ENCODE peak calls at places on chromosome 5, in six cellular contexts. One of them, this sample, is unnamed.

GRCh38 chr5:128965638-128966302 is 482 bp downstream of the SLC27A6 start:
- DNase-seq in type B pancreatic cell: no peak
- DNase-seq in left ventricle myocardium inferior: no peak
- DNase-seq in Jurkat, Clone E6-1: no peak
- DNase-seq in EH: no peak
- DNase-seq in NCI-H1930: no peak
- DNase-seq in this sample: no peak

GRCh38 chr5:56206126-56206525 is 27.0 kb downstream of the ANKRD55 start:
- DNase-seq in NCI-H1930: no peak
- DNase-seq in EH: peak
- DNase-seq in type B pancreatic cell: no peak
- DNase-seq in left ventricle myocardium inferior: no peak
- DNase-seq in Jurkat, Clone E6-1: no peak
- DNase-seq in this sample: no peak

GRCh38 chr5:67267522-67268232 is 71.1 kb upstream of the CD180 start:
- DNase-seq in NCI-H1930: no peak
- DNase-seq in Jurkat, Clone E6-1: no peak
- DNase-seq in EH: no peak
- DNase-seq in type B pancreatic cell: no peak
- DNase-seq in left ventricle myocardium inferior: peak
- DNase-seq in this sample: no peak

GRCh38 chr5:141149812-141150211 is at the start of gene PCDHB6:
- DNase-seq in left ventricle myocardium inferior: no peak
- DNase-seq in EH: peak
- DNase-seq in NCI-H1930: no peak
- DNase-seq in type B pancreatic cell: no peak
- DNase-seq in Jurkat, Clone E6-1: no peak
- DNase-seq in this sample: no peak

GRCh38 chr5:114266374-114266773 is 95.5 kb upstream of the KCNN2 start:
- DNase-seq in type B pancreatic cell: no peak
- DNase-seq in left ventricle myocardium inferior: no peak
- DNase-seq in NCI-H1930: no peak
- DNase-seq in Jurkat, Clone E6-1: no peak
- DNase-seq in EH: peak
- DNase-seq in this sample: no peak

GRCh38 chr5:116046823-116047222 is 14.6 kb downstream of the ARL14EPL start:
- DNase-seq in type B pancreatic cell: no peak
- DNase-seq in Jurkat, Clone E6-1: no peak
- DNase-seq in NCI-H1930: no peak
- DNase-seq in EH: no peak
- DNase-seq in left ventricle myocardium inferior: no peak
- DNase-seq in this sample: no peak

GRCh38 chr5:29263836-29264235 is 1929.7 kb upstream of the CDH6 start:
- DNase-seq in type B pancreatic cell: no peak
- DNase-seq in left ventricle myocardium inferior: no peak
- DNase-seq in NCI-H1930: no peak
- DNase-seq in Jurkat, Clone E6-1: no peak
- DNase-seq in EH: no peak
- DNase-seq in this sample: no peak

GRCh38 chr5:81428446-81428845 is 34.5 kb upstream of the ACOT12 start:
- DNase-seq in type B pancreatic cell: no peak
- DNase-seq in NCI-H1930: no peak
- DNase-seq in EH: peak
- DNase-seq in left ventricle myocardium inferior: no peak
- DNase-seq in Jurkat, Clone E6-1: no peak
- DNase-seq in this sample: no peak

GRCh38 chr5:103849934-103850333 is 287.3 kb upstream of the NUDT12 start:
- DNase-seq in NCI-H1930: no peak
- DNase-seq in left ventricle myocardium inferior: no peak
- DNase-seq in EH: peak
- DNase-seq in type B pancreatic cell: no peak
- DNase-seq in Jurkat, Clone E6-1: no peak
- DNase-seq in this sample: no peak

GRCh38 chr5:173736923-173737412 is 120.5 kb upstream of the BOD1 start:
- DNase-seq in type B pancreatic cell: no peak
- DNase-seq in NCI-H1930: no peak
- DNase-seq in Jurkat, Clone E6-1: no peak
- DNase-seq in left ventricle myocardium inferior: no peak
- DNase-seq in EH: no peak
- DNase-seq in this sample: no peak

GRCh38 chr5:179438461-179438860 is 93.2 kb upstream of the ADAMTS2 start:
- DNase-seq in NCI-H1930: no peak
- DNase-seq in left ventricle myocardium inferior: no peak
- DNase-seq in Jurkat, Clone E6-1: no peak
- DNase-seq in type B pancreatic cell: no peak
- DNase-seq in EH: no peak
- DNase-seq in this sample: no peak

GRCh38 chr5:134113908-134114875 is at the start of gene TCF7:
- DNase-seq in EH: peak
- DNase-seq in type B pancreatic cell: peak
- DNase-seq in Jurkat, Clone E6-1: peak
- DNase-seq in NCI-H1930: peak
- DNase-seq in left ventricle myocardium inferior: peak
- DNase-seq in this sample: peak

GRCh38 chr5:74374656-74375055 is 265.9 kb downstream of the ENC1 start:
- DNase-seq in EH: no peak
- DNase-seq in type B pancreatic cell: no peak
- DNase-seq in left ventricle myocardium inferior: no peak
- DNase-seq in NCI-H1930: no peak
- DNase-seq in Jurkat, Clone E6-1: peak
- DNase-seq in this sample: no peak

GRCh38 chr5:149407331-149408251 is 28.5 kb upstream of the IL17B start:
- DNase-seq in Jurkat, Clone E6-1: no peak
- DNase-seq in EH: peak
- DNase-seq in left ventricle myocardium inferior: no peak
- DNase-seq in NCI-H1930: no peak
- DNase-seq in type B pancreatic cell: no peak
- DNase-seq in this sample: no peak

GRCh38 chr5:157271740-157272271 is 5.9 kb downstream of the CYFIP2 start:
- DNase-seq in type B pancreatic cell: no peak
- DNase-seq in Jurkat, Clone E6-1: peak
- DNase-seq in NCI-H1930: no peak
- DNase-seq in EH: no peak
- DNase-seq in left ventricle myocardium inferior: no peak
- DNase-seq in this sample: no peak